ENCODE peak calls at places on chromosomes 3 and 15, in ten cellular contexts. U, C, N, Y, M, E, Z, K, B and P are unnamed samples.

GRCh38 chr15:63369296-63369695 is 12.3 kb downstream of the CA12 start:
- DNase-seq in U (no peak), C (peak), N (no peak), Y (peak), M (no peak), E (peak), Z (no peak), K (no peak), B (no peak), P (no peak)

GRCh38 chr3:138817685-138818084 is 17.0 kb downstream of the PIK3CB start:
- DNase-seq in U (no peak), C (no peak), N (no peak), Y (no peak), M (no peak), E (no peak), Z (no peak), K (no peak), B (no peak), P (no peak)

GRCh38 chr3:192039593-192039992 is 578.6 kb downstream of the PYDC2 start:
- DNase-seq in U (no peak), C (no peak), N (no peak), Y (no peak), M (no peak), E (no peak), Z (no peak), K (no peak), B (peak), P (no peak)

GRCh38 chr3:125123906-125124305 is 68.1 kb upstream of the HEG1 start:
- DNase-seq in U (no peak), C (no peak), N (peak), Y (no peak), M (no peak), E (no peak), Z (no peak), K (peak), B (no peak), P (no peak)

GRCh38 chr3:170033489-170033888 is 4.3 kb upstream of the GPR160 start:
- DNase-seq in U (no peak), C (no peak), N (no peak), Y (no peak), M (peak), E (no peak), Z (no peak), K (no peak), B (no peak), P (no peak)

GRCh38 chr3:16399473-16399872 is 114.0 kb downstream of the RFTN1 start:
- DNase-seq in U (peak), C (no peak), N (peak), Y (peak), M (no peak), E (peak), Z (peak), K (peak), B (peak), P (peak)

GRCh38 chr15:51982013-51982769 is 10.6 kb upstream of the LEO1 start:
- DNase-seq in U (no peak), C (no peak), N (peak), Y (no peak), M (peak), E (peak), Z (peak), K (peak), B (peak), P (peak)

GRCh38 chr3:64568895-64569509 is 118.8 kb downstream of the ADAMTS9 start:
- DNase-seq in U (no peak), C (no peak), N (no peak), Y (no peak), M (no peak), E (no peak), Z (no peak), K (no peak), B (no peak), P (no peak)

GRCh38 chr3:177905895-177906511 is 630.2 kb upstream of the KCNMB2 start:
- DNase-seq in U (no peak), C (no peak), N (peak), Y (peak), M (no peak), E (no peak), Z (no peak), K (peak), B (no peak), P (peak)

GRCh38 chr3:129105862-129106261 is 15.7 kb downstream of the RAB43 start:
- DNase-seq in U (no peak), C (no peak), N (no peak), Y (no peak), M (no peak), E (no peak), Z (no peak), K (no peak), B (no peak), P (no peak)

GRCh38 chr15:80747317-80748053 is 31.7 kb upstream of the CEMIP start:
- DNase-seq in U (no peak), C (no peak), N (no peak), Y (peak), M (no peak), E (no peak), Z (no peak), K (no peak), B (no peak), P (no peak)

GRCh38 chr3:188434594-188434993 is 280.6 kb downstream of the LPP start:
- DNase-seq in U (no peak), C (no peak), N (no peak), Y (no peak), M (no peak), E (no peak), Z (no peak), K (no peak), B (no peak), P (no peak)

GRCh38 chr3:196322-197153 is at the start of gene CHL1:
- DNase-seq in U (peak), C (peak), N (peak), Y (peak), M (no peak), E (no peak), Z (no peak), K (no peak), B (no peak), P (no peak)

GRCh38 chr15:80693682-80694623 is 1.2 kb upstream of the ABHD17C start:
- DNase-seq in U (no peak), C (no peak), N (no peak), Y (no peak), M (no peak), E (no peak), Z (no peak), K (peak), B (no peak), P (peak)

GRCh38 chr3:113825090-113825489 is 13.5 kb upstream of the GRAMD1C start:
- DNase-seq in U (no peak), C (no peak), N (peak), Y (peak), M (no peak), E (peak), Z (no peak), K (peak), B (peak), P (no peak)

GRCh38 chr3:156307704-156308103 is 187.3 kb downstream of the KCNAB1 start:
- DNase-seq in U (peak), C (peak), N (peak), Y (no peak), M (no peak), E (peak), Z (peak), K (peak), B (no peak), P (no peak)

GRCh38 chr3:141397996-141398395 is 29.7 kb downstream of the ZBTB38 start:
- DNase-seq in U (no peak), C (no peak), N (no peak), Y (no peak), M (no peak), E (no peak), Z (no peak), K (no peak), B (no peak), P (no peak)

GRCh38 chr15:99427668-99428361 is 138.0 kb upstream of the MEF2A start:
- DNase-seq in U (peak), C (peak), N (no peak), Y (no peak), M (peak), E (no peak), Z (no peak), K (no peak), B (no peak), P (no peak)

GRCh38 chr3:122957707-122958210 is 69.8 kb downstream of the SEMA5B start:
- DNase-seq in U (peak), C (no peak), N (peak), Y (no peak), M (no peak), E (no peak), Z (peak), K (no peak), B (no peak), P (no peak)

GRCh38 chr3:183845090-183845489 is 19.7 kb upstream of the MAP6D1 start:
- DNase-seq in U (no peak), C (no peak), N (no peak), Y (no peak), M (no peak), E (peak), Z (no peak), K (no peak), B (no peak), P (no peak)

GRCh38 chr3:24518990-24519367 is 24.3 kb upstream of the THRB start:
- DNase-seq in U (no peak), C (no peak), N (no peak), Y (no peak), M (no peak), E (no peak), Z (no peak), K (no peak), B (no peak), P (no peak)

GRCh38 chr15:101522091-101522490 is 32.6 kb upstream of the PCSK6 start:
- DNase-seq in U (peak), C (no peak), N (no peak), Y (peak), M (no peak), E (no peak), Z (no peak), K (no peak), B (no peak), P (no peak)

GRCh38 chr15:35696767-35697231 is 150.8 kb upstream of the DPH6 start:
- DNase-seq in U (no peak), C (no peak), N (peak), Y (peak), M (no peak), E (peak), Z (no peak), K (peak), B (no peak), P (no peak)

GRCh38 chr3:72338942-72339749 is 509.1 kb downstream of the SHQ1 start:
- DNase-seq in U (no peak), C (no peak), N (peak), Y (no peak), M (no peak), E (peak), Z (no peak), K (peak), B (no peak), P (no peak)

GRCh38 chr3:86982883-86983282 is 8.1 kb downstream of the VGLL3 start:
- DNase-seq in U (no peak), C (no peak), N (peak), Y (no peak), M (no peak), E (no peak), Z (no peak), K (peak), B (no peak), P (no peak)

GRCh38 chr3:97559398-97559797 is 205.2 kb upstream of the ARL6 start:
- DNase-seq in U (no peak), C (no peak), N (no peak), Y (no peak), M (no peak), E (peak), Z (no peak), K (no peak), B (no peak), P (no peak)

GRCh38 chr3:10248984-10249748 is 907 bp downstream of the TATDN2 start:
- DNase-seq in U (peak), C (peak), N (peak), Y (peak), M (peak), E (peak), Z (no peak), K (peak), B (peak), P (peak)

GRCh38 chr15:48059786-48060185 is 61.0 kb upstream of the SLC24A5 start:
- DNase-seq in U (peak), C (no peak), N (peak), Y (no peak), M (no peak), E (no peak), Z (peak), K (peak), B (peak), P (peak)

GRCh38 chr15:48645558-48646330 is at the start of gene FBN1:
- DNase-seq in U (peak), C (peak), N (peak), Y (peak), M (no peak), E (peak), Z (peak), K (peak), B (peak), P (peak)

GRCh38 chr15:70318996-70319465 is 221.3 kb upstream of the TLE3 start:
- DNase-seq in U (no peak), C (peak), N (peak), Y (no peak), M (no peak), E (no peak), Z (no peak), K (peak), B (peak), P (no peak)